ENCODE peak calls at places on chromosomes 16 and 17, in nine cellular contexts. P is dorsolateral prefrontal cortex; Y is CD8-positive, alpha-beta T cell; D is HFF-Myc; Z is thoracic aorta; Q is stomach; E is H9; F is cardiac muscle cell; S is Peyer's patch. M is an unnamed sample.

GRCh38 chr16:85395913-85396878 is 216.9 kb upstream of the GSE1 start:
- DNase-seq in Y (no peak), S (no peak), D (peak), Q (no peak), P (peak), Z (no peak), E (no peak), F (peak), M (no peak)

GRCh38 chr16:23877107-23878070 is 41.6 kb downstream of the PRKCB start:
- DNase-seq in S (no peak), Z (no peak), F (no peak), Y (no peak), P (no peak), Q (no peak), E (peak), D (no peak), M (no peak)

GRCh38 chr17:61117983-61118382 is 281.7 kb upstream of the TBX2 start:
- DNase-seq in Q (no peak), Z (no peak), D (no peak), F (no peak), E (no peak), Y (no peak), S (no peak), P (no peak), M (no peak)

GRCh38 chr17:82204831-82205719 is 7.6 kb downstream of the CCDC57 start:
- DNase-seq in Y (no peak), Q (no peak), F (peak), E (no peak), S (no peak), Z (no peak), D (peak), P (no peak), M (no peak)

GRCh38 chr16:14306485-14307058 is 235.5 kb downstream of the MRTFB start:
- DNase-seq in E (no peak), Q (no peak), S (no peak), Y (no peak), D (no peak), F (no peak), P (no peak), Z (no peak), M (no peak)

GRCh38 chr16:66798162-66798561 is 3.2 kb downstream of the TERB1 start:
- DNase-seq in S (no peak), Q (no peak), D (no peak), Z (no peak), P (no peak), E (no peak), F (peak), Y (no peak), M (no peak)

GRCh38 chr16:57178793-57179212 is 7.0 kb downstream of the PSME3IP1 start:
- DNase-seq in D (no peak), F (no peak), Q (no peak), E (no peak), Z (no peak), Y (no peak), S (no peak), P (no peak), M (no peak)

GRCh38 chr16:88715312-88716190 is 9.2 kb downstream of the CTU2 start:
- DNase-seq in Z (no peak), D (no peak), F (no peak), P (no peak), E (no peak), Y (no peak), S (no peak), Q (no peak), M (no peak)

GRCh38 chr17:48586355-48586924 is 3.6 kb downstream of the HOXB3 start:
- DNase-seq in P (no peak), Z (no peak), F (no peak), Q (no peak), E (no peak), S (no peak), Y (no peak), D (no peak), M (peak)

GRCh38 chr17:39894681-39895376 is 23.6 kb downstream of the GSDMB start:
- DNase-seq in P (no peak), F (no peak), E (no peak), Z (no peak), D (no peak), Q (no peak), Y (no peak), S (no peak), M (no peak)

GRCh38 chr17:57818066-57818465 is 31.8 kb downstream of the MRPS23 start:
- DNase-seq in D (no peak), Y (no peak), E (no peak), F (no peak), Q (peak), S (no peak), P (no peak), Z (no peak), M (no peak)

GRCh38 chr16:64712027-64712426 is 409.8 kb downstream of the CDH11 start:
- DNase-seq in S (no peak), Q (no peak), E (no peak), D (no peak), F (no peak), Y (no peak), P (no peak), Z (no peak), M (no peak)

GRCh38 chr16:27778926-27779570 is 229.1 kb downstream of the KATNIP start:
- DNase-seq in Y (no peak), D (no peak), F (no peak), Q (no peak), E (no peak), Z (no peak), S (no peak), P (no peak), M (no peak)

GRCh38 chr17:40352779-40353394 is 11.7 kb downstream of the GJD3 start:
- DNase-seq in Z (no peak), Y (no peak), E (no peak), Q (no peak), S (peak), P (no peak), F (no peak), D (no peak), M (no peak)

GRCh38 chr16:84555418-84556196 is 51.1 kb upstream of the MEAK7 start:
- DNase-seq in Q (no peak), F (no peak), D (no peak), S (no peak), Z (no peak), Y (no peak), P (peak), E (no peak), M (no peak)

GRCh38 chr16:63652091-63652490 is 1469.8 kb downstream of the CDH11 start:
- DNase-seq in P (no peak), S (no peak), Z (no peak), F (no peak), Q (no peak), D (no peak), Y (no peak), E (no peak), M (no peak)

GRCh38 chr17:63647065-63647725 is 25.0 kb downstream of the MAP3K3 start:
- DNase-seq in P (no peak), F (peak), Y (no peak), Q (no peak), E (no peak), D (no peak), S (no peak), Z (no peak), M (no peak)

GRCh38 chr16:88491560-88492310 is 38.7 kb downstream of the ZFPM1 start:
- DNase-seq in Y (no peak), F (no peak), Z (no peak), S (no peak), P (no peak), D (no peak), Q (no peak), E (no peak), M (no peak)

GRCh38 chr16:20902426-20902825 is 1.9 kb downstream of the LYRM1 start:
- DNase-seq in P (no peak), F (no peak), Y (no peak), E (no peak), Q (no peak), Z (no peak), D (no peak), S (no peak), M (no peak)

GRCh38 chr17:68398731-68399637 is 58.3 kb downstream of the WIPI1 start:
- DNase-seq in D (no peak), F (peak), Y (peak), Z (no peak), P (no peak), E (peak), S (no peak), Q (peak), M (peak)

GRCh38 chr16:12667909-12668308 is 135.8 kb downstream of the CPPED1 start:
- DNase-seq in S (no peak), Z (no peak), F (no peak), E (no peak), Y (no peak), D (no peak), P (no peak), Q (no peak), M (no peak)

GRCh38 chr17:21677126-21677910 is 15.0 kb upstream of the KCNJ18 start:
- DNase-seq in Q (no peak), F (no peak), Z (no peak), S (peak), P (no peak), E (no peak), Y (no peak), D (no peak), M (no peak)

GRCh38 chr16:66406534-66407368 is 20.3 kb upstream of the BEAN1 start:
- DNase-seq in Z (peak), Q (peak), F (peak), Y (peak), E (peak), D (peak), S (peak), P (peak), M (peak)

GRCh38 chr16:29816694-29817441 is 916 bp downstream of the PAGR1 start:
- DNase-seq in S (peak), Z (no peak), P (peak), F (peak), Y (peak), D (no peak), Q (peak), E (peak), M (peak)

GRCh38 chr17:40541060-40541872 is 24.0 kb downstream of the CCR7 start:
- DNase-seq in Z (no peak), S (peak), P (peak), Y (peak), Q (no peak), F (no peak), D (no peak), E (no peak), M (no peak)

GRCh38 chr16:84004442-84004841 is 36.4 kb downstream of the NECAB2 start:
- DNase-seq in F (no peak), S (no peak), D (no peak), Z (no peak), Q (no peak), P (no peak), E (no peak), Y (no peak), M (no peak)

GRCh38 chr16:78503501-78504110 is 404.2 kb downstream of the WWOX start:
- DNase-seq in Q (peak), F (peak), D (no peak), P (no peak), E (no peak), Y (no peak), Z (peak), S (no peak), M (peak)

GRCh38 chr16:88649924-88650748 is 717 bp downstream of the CYBA start:
- DNase-seq in P (no peak), F (peak), Y (peak), D (no peak), S (peak), Q (peak), Z (no peak), E (peak), M (peak)

GRCh38 chr17:50621562-50621961 is 13.1 kb upstream of the ABCC3 start:
- DNase-seq in E (no peak), D (no peak), F (peak), Y (no peak), S (no peak), Z (no peak), Q (no peak), P (no peak), M (no peak)

GRCh38 chr17:50627386-50627781 is 7.3 kb upstream of the ABCC3 start:
- DNase-seq in F (no peak), D (no peak), P (no peak), Z (no peak), Y (no peak), S (no peak), Q (no peak), E (no peak), M (no peak)

GRCh38 chr17:50626037-50626574 is 8.6 kb upstream of the ABCC3 start:
- DNase-seq in Y (peak), E (peak), S (peak), Q (peak), P (no peak), Z (no peak), D (peak), F (peak), M (peak)

GRCh38 chr17:50625032-50625871 is 9.4 kb upstream of the ABCC3 start:
- DNase-seq in P (no peak), S (no peak), E (no peak), Y (no peak), Z (no peak), D (no peak), F (no peak), Q (no peak), M (no peak)

DNA sequence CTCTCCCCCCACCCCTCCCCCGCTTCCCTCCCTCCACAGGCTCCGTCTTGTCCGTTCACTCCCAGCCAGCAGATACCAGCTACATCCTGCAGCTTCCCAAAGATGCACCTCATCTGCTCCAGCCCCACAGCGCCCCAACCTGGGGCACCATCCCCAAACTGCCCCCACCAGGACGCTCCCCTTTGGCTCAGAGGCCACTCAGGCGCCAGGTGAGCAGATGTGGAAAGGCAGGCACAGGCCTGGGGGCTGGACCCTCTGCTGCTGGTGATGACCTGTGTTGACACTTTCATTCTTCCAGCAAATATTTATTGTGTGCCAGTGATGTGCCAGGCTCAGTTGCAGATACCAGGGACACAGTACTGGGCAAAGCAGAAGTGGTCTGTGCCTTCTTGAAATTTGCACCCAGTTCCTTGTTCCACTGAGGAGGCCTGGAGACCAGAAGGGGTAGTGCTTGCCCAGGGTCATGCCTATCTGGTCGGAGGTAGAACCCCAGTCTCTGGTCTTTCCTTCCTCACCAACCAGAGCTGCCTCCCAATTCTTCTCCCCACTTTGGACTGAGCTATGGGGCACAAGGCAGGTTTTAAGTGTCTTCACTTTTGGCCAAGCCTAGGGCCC is 10.3 kb upstream of the ABCC3 start:
- DNase-seq in S (no peak), Y (no peak), Z (no peak), F (no peak), Q (no peak), P (no peak), D (no peak), E (no peak), M (no peak)
- TF ChIP-seq CTCF in S (no peak), Y (no peak), Z (no peak), F (no peak), Q (no peak), P (no peak), D (no peak), E (no peak), M (no peak)

GRCh38 chr16:87391324-87391949 is 699 bp upstream of the MAP1LC3B start:
- DNase-seq in Q (peak), F (no peak), Z (no peak), Y (no peak), P (no peak), E (peak), S (peak), D (no peak), M (no peak)

GRCh38 chr16:87393680-87394055 is 1.5 kb downstream of the MAP1LC3B start:
- DNase-seq in P (no peak), Z (no peak), D (no peak), E (no peak), Y (no peak), F (no peak), Q (no peak), S (no peak), M (no peak)

GRCh38 chr16:87395181-87395842 is 3.2 kb downstream of the MAP1LC3B start:
- DNase-seq in P (no peak), Q (no peak), Z (no peak), Y (no peak), D (no peak), F (no peak), E (no peak), S (no peak), M (no peak)

GRCh38 chr16:87391950-87392822 is at the start of gene MAP1LC3B:
- DNase-seq in E (peak), Q (peak), Z (peak), P (peak), Y (peak), F (peak), D (peak), S (peak), M (peak)

DNA sequence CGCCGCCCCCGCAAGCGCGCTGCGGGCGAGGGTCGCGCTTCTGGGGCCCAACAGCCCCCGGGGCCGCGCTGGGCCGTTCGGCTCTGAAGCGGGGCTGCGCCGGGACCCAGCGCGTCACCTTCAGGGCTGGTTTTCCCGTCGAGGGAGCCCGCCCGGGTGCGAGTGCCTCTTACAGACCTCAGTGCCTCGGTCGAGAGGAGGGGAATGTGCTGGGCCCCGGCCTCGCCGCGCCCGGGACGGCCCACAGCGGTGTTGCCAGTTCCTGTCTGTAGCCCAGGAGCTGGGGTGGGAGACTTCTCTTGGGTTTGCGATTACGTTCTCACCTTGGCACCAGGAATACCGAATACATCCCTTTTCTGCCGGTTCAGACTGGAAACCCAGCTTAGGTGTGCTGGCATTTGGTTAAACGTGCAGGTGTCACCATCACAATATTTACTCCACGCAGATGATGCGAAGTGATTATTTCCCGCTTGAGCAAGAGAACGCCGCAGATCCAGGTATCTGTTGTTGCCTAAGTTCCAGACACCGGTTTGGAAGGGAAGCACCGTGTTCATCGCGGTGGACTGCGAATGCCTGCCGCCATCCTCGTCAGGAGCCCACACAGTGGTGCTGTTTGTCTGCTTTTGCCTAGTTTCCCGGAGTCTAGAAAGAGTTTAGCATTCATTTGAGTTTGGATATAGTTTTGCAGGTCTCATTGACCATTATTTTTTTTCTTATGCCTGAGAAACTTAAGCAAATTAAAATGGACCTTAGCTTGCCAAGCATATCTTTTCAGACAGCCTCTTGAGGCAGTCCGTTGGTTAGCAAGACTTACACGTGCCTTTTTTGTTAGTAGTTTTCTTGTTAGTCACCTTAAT is 915 bp downstream of the MAP1LC3B start:
- DNase-seq in Q (peak), E (peak), F (peak), Y (peak), S (peak), Z (no peak), P (no peak), D (no peak), M (peak)
- TF ChIP-seq CTCF in Q (no peak), E (no peak), F (peak), Y (no peak), S (no peak), Z (peak), P (peak), D (peak), M (no peak)

GRCh38 chr16:2512920-2513404 is 790 bp upstream of the ATP6V0C start:
- DNase-seq in Z (no peak), Q (no peak), S (no peak), P (no peak), Y (peak), D (no peak), F (no peak), E (peak), M (peak)
- TF ChIP-seq CTCF in Z (no peak), Q (no peak), S (no peak), P (no peak), Y (peak), D (no peak), F (no peak), E (peak), M (no peak)

GRCh38 chr17:7548585-7549400 is at the start of gene TNFSF12:
- DNase-seq in E (peak), Q (peak), S (peak), Y (peak), D (no peak), Z (no peak), P (peak), F (peak), M (peak)
- TF ChIP-seq CTCF in E (no peak), Q (no peak), S (no peak), Y (no peak), D (no peak), Z (peak), P (no peak), F (peak), M (no peak)

GRCh38 chr16:10926094-10926493 is 16.2 kb downstream of the DEXI start:
- DNase-seq in S (no peak), P (no peak), E (no peak), F (no peak), Y (no peak), Z (no peak), D (no peak), Q (no peak), M (no peak)

GRCh38 chr16:10922328-10923145 is 19.7 kb downstream of the DEXI start:
- DNase-seq in E (no peak), P (no peak), S (no peak), F (peak), Z (peak), Y (no peak), Q (no peak), D (no peak), M (no peak)

GRCh38 chr16:10921536-10922327 is 20.5 kb downstream of the DEXI start:
- DNase-seq in D (no peak), F (peak), E (no peak), Z (peak), Q (no peak), Y (no peak), S (no peak), P (no peak), M (no peak)

GRCh38 chr16:10923146-10923649 is 19.1 kb downstream of the DEXI start:
- DNase-seq in Q (no peak), E (no peak), D (no peak), P (no peak), F (no peak), S (no peak), Y (no peak), Z (no peak), M (no peak)

DNA sequence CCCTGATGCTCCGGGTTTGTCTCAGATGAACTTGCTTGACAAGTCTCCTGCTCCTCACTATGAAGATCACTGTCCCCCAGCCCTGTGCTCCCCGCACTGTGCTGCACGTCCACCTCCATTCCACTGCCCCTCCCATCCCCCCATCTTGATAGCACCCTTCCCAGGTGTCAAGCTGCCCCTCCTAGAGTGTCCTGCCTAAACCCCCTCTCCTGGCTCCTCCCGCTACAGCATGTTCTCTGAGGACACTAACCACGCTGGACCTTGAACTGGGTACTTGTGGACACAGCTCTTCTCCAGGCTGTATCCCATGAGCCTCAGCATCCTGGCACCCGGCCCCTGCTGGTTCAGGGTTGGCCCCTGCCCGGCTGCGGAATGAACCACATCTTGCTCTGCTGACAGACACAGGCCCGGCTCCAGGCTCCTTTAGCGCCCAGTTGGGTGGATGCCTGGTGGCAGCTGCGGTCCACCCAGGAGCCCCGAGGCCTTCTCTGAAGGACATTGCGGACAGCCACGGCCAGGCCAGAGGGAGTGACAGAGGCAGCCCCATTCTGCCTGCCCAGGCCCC is 18.5 kb downstream of the DEXI start:
- DNase-seq in D (no peak), Y (no peak), Z (peak), F (no peak), Q (peak), E (no peak), S (peak), P (peak), M (no peak)
- TF ChIP-seq CTCF in D (no peak), Y (no peak), Z (no peak), F (no peak), Q (no peak), E (no peak), S (no peak), P (no peak), M (no peak)

GRCh38 chr17:76504117-76504516 is 2.9 kb upstream of the RHBDF2 start:
- DNase-seq in F (no peak), E (peak), Y (no peak), Q (no peak), D (no peak), S (no peak), Z (no peak), P (no peak), M (no peak)
- TF ChIP-seq CTCF in F (peak), E (peak), Y (no peak), Q (no peak), D (peak), S (no peak), Z (no peak), P (no peak), M (peak)